ENCODE peak calls at places on chromosomes 11 and 22, in ten cellular contexts. Y, E, F, H, T, W, B, X, A and D are unnamed samples.

GRCh38 chr11:488992-489391 is 18.1 kb downstream of the RNH1 start:
- DNase-seq in Y (no peak), E (no peak), F (no peak), H (no peak), T (peak), W (no peak), B (no peak), X (no peak), A (no peak), D (no peak)

GRCh38 chr11:44988111-44988510 is 37.4 kb upstream of the TP53I11 start:
- DNase-seq in Y (no peak), E (no peak), F (no peak), H (no peak), T (no peak), W (no peak), B (no peak), X (no peak), A (no peak), D (no peak)

GRCh38 chr22:48535868-48536690 is 1291.6 kb downstream of the BRD1 start:
- DNase-seq in Y (no peak), E (no peak), F (no peak), H (no peak), T (no peak), W (no peak), B (no peak), X (no peak), A (no peak), D (no peak)

GRCh38 chr11:132424433-132424832 is 1054.0 kb downstream of the NTM start:
- DNase-seq in Y (no peak), E (no peak), F (no peak), H (no peak), T (no peak), W (no peak), B (no peak), X (no peak), A (no peak), D (no peak)

GRCh38 chr11:124897681-124898680 is at the start of gene ROBO4:
- DNase-seq in Y (no peak), E (peak), F (no peak), H (no peak), T (no peak), W (no peak), B (no peak), X (peak), A (peak), D (peak)

GRCh38 chr22:17559188-17559587 is 4.1 kb upstream of the SLC25A18 start:
- DNase-seq in Y (no peak), E (no peak), F (no peak), H (no peak), T (no peak), W (no peak), B (no peak), X (no peak), A (no peak), D (no peak)

GRCh38 chr11:76236092-76237026 is 30.1 kb upstream of the WNT11 start:
- DNase-seq in Y (peak), E (peak), F (peak), H (no peak), T (peak), W (no peak), B (no peak), X (peak), A (peak), D (no peak)

GRCh38 chr11:67409781-67410368 is 5.6 kb upstream of the CARNS1 start:
- DNase-seq in Y (no peak), E (no peak), F (no peak), H (no peak), T (peak), W (no peak), B (no peak), X (no peak), A (no peak), D (no peak)

GRCh38 chr11:117828641-117829368 is 4.3 kb upstream of the FXYD2 start:
- DNase-seq in Y (no peak), E (peak), F (peak), H (no peak), T (peak), W (peak), B (no peak), X (no peak), A (peak), D (peak)

GRCh38 chr11:86150826-86151187 is 81.9 kb upstream of the PICALM start:
- DNase-seq in Y (no peak), E (no peak), F (no peak), H (no peak), T (no peak), W (no peak), B (no peak), X (no peak), A (no peak), D (no peak)

GRCh38 chr11:120302001-120302805 is 22.9 kb upstream of the TLCD5 start:
- DNase-seq in Y (peak), E (no peak), F (no peak), H (no peak), T (peak), W (no peak), B (no peak), X (no peak), A (no peak), D (no peak)

GRCh38 chr11:96149743-96150555 is 193.0 kb downstream of the MAML2 start:
- DNase-seq in Y (no peak), E (peak), F (peak), H (no peak), T (no peak), W (no peak), B (no peak), X (no peak), A (no peak), D (no peak)

GRCh38 chr11:64561984-64562722 is 28.9 kb upstream of the SLC22A12 start:
- DNase-seq in Y (no peak), E (no peak), F (no peak), H (no peak), T (no peak), W (no peak), B (no peak), X (peak), A (peak), D (no peak)

GRCh38 chr22:42719656-42720262 is 911 bp downstream of the A4GALT start:
- DNase-seq in Y (no peak), E (no peak), F (no peak), H (no peak), T (no peak), W (no peak), B (no peak), X (no peak), A (peak), D (peak)

GRCh38 chr22:24465566-24465965 is 29.6 kb upstream of the UPB1 start:
- DNase-seq in Y (no peak), E (peak), F (peak), H (no peak), T (no peak), W (no peak), B (no peak), X (no peak), A (no peak), D (no peak)

GRCh38 chr11:3208272-3208671 is 10.3 kb downstream of the MRGPRG start:
- DNase-seq in Y (no peak), E (no peak), F (no peak), H (no peak), T (no peak), W (no peak), B (no peak), X (no peak), A (no peak), D (no peak)

GRCh38 chr11:75152651-75153553 is 2.0 kb downstream of the SLCO2B1 start:
- DNase-seq in Y (no peak), E (no peak), F (no peak), H (no peak), T (no peak), W (no peak), B (no peak), X (no peak), A (no peak), D (no peak)

GRCh38 chr11:93073026-93073425 is 103.6 kb downstream of the MTNR1B start:
- DNase-seq in Y (no peak), E (no peak), F (no peak), H (no peak), T (no peak), W (no peak), B (no peak), X (no peak), A (no peak), D (no peak)

GRCh38 chr11:64743591-64744543 is at the start of gene RASGRP2:
- DNase-seq in Y (peak), E (no peak), F (peak), H (peak), T (peak), W (peak), B (peak), X (peak), A (peak), D (peak)

GRCh38 chr22:50229370-50229769 is 15.5 kb downstream of the TUBGCP6 start:
- DNase-seq in Y (no peak), E (no peak), F (no peak), H (no peak), T (no peak), W (no peak), B (no peak), X (no peak), A (no peak), D (no peak)

GRCh38 chr22:27283714-27284113 is 517.8 kb downstream of the MN1 start:
- DNase-seq in Y (no peak), E (peak), F (no peak), H (no peak), T (no peak), W (no peak), B (no peak), X (no peak), A (no peak), D (no peak)

GRCh38 chr11:120125005-120125404 is 12.9 kb downstream of the TRIM29 start:
- DNase-seq in Y (no peak), E (peak), F (peak), H (no peak), T (peak), W (no peak), B (no peak), X (peak), A (no peak), D (no peak)

GRCh38 chr11:111347723-111348115 is 31.4 kb downstream of the POU2AF1 start:
- DNase-seq in Y (no peak), E (peak), F (no peak), H (no peak), T (no peak), W (no peak), B (no peak), X (no peak), A (no peak), D (no peak)

GRCh38 chr11:135075740-135076139 is 663.7 kb upstream of the B3GAT1 start:
- DNase-seq in Y (no peak), E (peak), F (peak), H (no peak), T (peak), W (no peak), B (no peak), X (peak), A (peak), D (peak)

GRCh38 chr22:29270475-29271271 is 2.6 kb downstream of the EWSR1 start:
- DNase-seq in Y (no peak), E (peak), F (peak), H (no peak), T (no peak), W (no peak), B (no peak), X (no peak), A (no peak), D (no peak)

DNA sequence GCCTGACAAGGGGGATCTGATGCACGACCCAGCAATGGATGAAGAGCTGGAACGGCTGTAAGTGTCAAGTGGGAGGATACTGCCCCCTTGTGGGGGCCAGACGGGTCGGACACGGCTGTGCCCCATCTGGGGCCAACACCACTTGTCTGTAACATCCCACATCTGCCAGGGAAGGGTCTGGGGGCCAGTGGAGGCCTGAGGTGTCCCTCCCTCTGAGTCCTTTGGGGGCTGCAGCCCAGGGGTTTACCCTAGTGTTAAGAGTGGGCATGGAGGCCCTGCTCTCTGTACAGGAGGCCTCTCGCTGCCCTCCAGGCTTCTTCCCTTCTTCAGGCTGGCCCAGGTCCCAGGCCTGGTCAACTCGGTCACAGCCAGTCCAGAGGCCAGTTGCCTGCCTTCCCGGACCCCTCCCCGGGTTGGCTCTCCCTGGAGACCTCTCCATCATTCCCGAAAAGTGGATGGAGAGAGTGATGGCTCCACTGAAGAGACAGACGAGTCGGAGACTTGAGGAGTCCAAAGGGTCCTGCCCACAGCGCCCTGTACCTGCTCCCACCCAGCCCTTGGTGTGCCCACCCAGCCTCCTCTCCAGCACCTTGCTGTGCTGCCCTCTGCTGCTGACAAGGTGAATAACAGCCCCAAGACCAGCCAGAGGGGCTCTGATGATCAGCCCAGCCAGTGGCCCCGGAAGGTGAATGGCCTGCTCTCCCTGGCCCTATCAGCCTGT is 15.4 kb downstream of the ARFGAP2 start:
- DNase-seq in Y (peak), E (peak), F (peak), H (no peak), T (peak), W (peak), B (no peak), X (peak), A (peak), D (peak)
- TF ChIP-seq POLR2A in Y (no peak), E (no peak), F (no peak), H (no peak), T (no peak), W (no peak), B (no peak), X (no peak), A (no peak), D (no peak)

DNA sequence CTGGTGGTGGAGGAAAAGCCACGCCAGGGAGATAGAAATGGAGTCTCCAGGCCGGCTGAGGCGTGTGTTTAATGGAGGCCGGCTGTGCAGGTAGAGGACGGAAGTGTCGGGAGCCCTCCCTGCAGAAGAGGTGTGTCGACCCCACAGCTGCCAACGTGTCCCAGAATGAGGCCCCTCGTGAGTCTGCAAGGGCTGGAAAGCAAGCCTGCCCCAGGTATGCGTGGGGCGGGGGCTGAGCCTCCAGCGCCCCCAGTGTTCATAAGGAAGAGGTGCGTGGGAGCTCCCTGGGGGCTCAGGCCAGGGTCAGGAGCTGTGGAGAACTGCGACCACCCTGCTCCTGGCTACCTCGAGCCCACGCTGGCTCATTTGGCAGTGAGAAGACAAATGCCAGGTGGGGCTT is 38.0 kb upstream of the JAM3 start:
- DNase-seq in Y (no peak), E (no peak), F (no peak), H (no peak), T (no peak), W (no peak), B (no peak), X (no peak), A (no peak), D (no peak)
- TF ChIP-seq CTCF in Y (no peak), E (no peak), F (no peak), H (no peak), T (no peak), W (no peak), B (no peak), X (no peak), A (no peak), D (no peak)

GRCh38 chr11:109968781-109969180 is 124.4 kb upstream of the ZC3H12C start:
- DNase-seq in Y (no peak), E (no peak), F (no peak), H (no peak), T (no peak), W (no peak), B (no peak), X (no peak), A (no peak), D (no peak)

GRCh38 chr11:109972939-109973338 is 120.3 kb upstream of the ZC3H12C start:
- DNase-seq in Y (no peak), E (no peak), F (no peak), H (no peak), T (no peak), W (no peak), B (no peak), X (no peak), A (no peak), D (no peak)

GRCh38 chr11:109971184-109971523 is 122.0 kb upstream of the ZC3H12C start:
- DNase-seq in Y (no peak), E (peak), F (no peak), H (no peak), T (no peak), W (no peak), B (no peak), X (no peak), A (no peak), D (no peak)

GRCh38 chr11:109970516-109971183 is 122.5 kb upstream of the ZC3H12C start:
- DNase-seq in Y (no peak), E (no peak), F (no peak), H (no peak), T (no peak), W (no peak), B (no peak), X (no peak), A (no peak), D (no peak)

DNA sequence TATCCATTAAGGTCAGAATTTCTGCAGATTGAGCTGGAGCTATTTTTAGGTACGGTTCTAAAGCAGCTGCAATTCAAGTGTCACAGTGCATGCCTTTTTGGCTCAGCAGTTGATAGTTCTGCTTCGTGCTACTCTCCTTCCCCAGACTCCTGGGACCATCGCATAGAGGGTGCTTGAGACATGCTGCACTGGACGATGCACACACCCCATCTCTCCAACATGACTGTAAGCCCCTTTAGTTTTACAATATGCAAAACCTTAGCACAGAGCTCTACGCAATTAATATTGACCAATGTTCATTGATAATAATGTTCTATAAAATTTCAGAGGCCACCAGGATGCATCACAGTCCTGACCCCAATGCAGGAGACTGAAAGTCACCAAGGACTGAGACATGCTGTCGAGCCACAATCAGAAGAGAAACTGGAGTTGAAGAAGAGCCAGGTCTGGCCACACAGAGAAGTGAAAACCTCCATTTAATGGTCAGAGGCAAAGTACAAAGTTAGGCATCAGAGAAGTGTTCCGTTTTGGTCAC is 120.9 kb upstream of the ZC3H12C start:
- DNase-seq in Y (no peak), E (peak), F (no peak), H (peak), T (no peak), W (no peak), B (no peak), X (no peak), A (peak), D (no peak)
- TF ChIP-seq POLR2A in Y (no peak), E (no peak), F (no peak), H (no peak), T (no peak), W (no peak), B (no peak), X (no peak), A (no peak), D (no peak)

GRCh38 chr11:128448981-128449713 is 138.2 kb downstream of the ETS1 start:
- DNase-seq in Y (no peak), E (no peak), F (no peak), H (no peak), T (no peak), W (no peak), B (no peak), X (no peak), A (no peak), D (no peak)

GRCh38 chr11:128451651-128452470 is 135.5 kb downstream of the ETS1 start:
- DNase-seq in Y (no peak), E (peak), F (no peak), H (no peak), T (peak), W (peak), B (no peak), X (peak), A (peak), D (no peak)

GRCh38 chr11:128447233-128447632 is 140.1 kb downstream of the ETS1 start:
- DNase-seq in Y (no peak), E (no peak), F (no peak), H (no peak), T (no peak), W (no peak), B (no peak), X (no peak), A (no peak), D (no peak)

GRCh38 chr11:128450882-128451647 is 136.3 kb downstream of the ETS1 start:
- DNase-seq in Y (no peak), E (no peak), F (no peak), H (no peak), T (no peak), W (no peak), B (no peak), X (no peak), A (no peak), D (no peak)

DNA sequence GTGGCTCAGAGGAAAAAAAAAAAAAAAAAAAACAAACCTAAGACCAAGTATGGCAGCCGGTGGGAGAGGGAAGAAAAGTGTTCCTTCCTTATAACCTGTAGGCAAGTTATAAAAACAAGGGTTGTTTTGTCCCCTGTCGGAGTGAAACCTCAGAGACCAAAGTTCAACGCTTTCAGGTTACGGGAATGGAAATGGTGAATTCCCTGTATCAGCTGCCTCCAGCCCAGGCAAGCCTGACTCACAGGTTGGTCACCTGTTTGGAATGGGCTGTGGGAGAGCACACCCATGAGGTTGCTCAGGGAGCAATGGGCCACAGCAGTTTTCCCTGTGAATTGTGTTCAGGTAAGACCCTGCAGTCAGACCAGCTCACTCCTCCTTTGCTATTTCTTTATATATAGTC is 138.9 kb downstream of the ETS1 start:
- DNase-seq in Y (no peak), E (peak), F (peak), H (no peak), T (peak), W (no peak), B (no peak), X (no peak), A (no peak), D (no peak)
- TF ChIP-seq CTCF in Y (no peak), E (peak), F (no peak), H (no peak), T (peak), W (no peak), B (no peak), X (no peak), A (no peak), D (no peak)